ENCODE peak calls at places on chromosomes 16 and 17, in eight cellular contexts. D is SK-N-SH, W is PC-3, J is keratinocyte, Z is adipocyte, I is mammary epithelial cell, G is neural progenitor cell, A is GM23248. O is an unnamed sample.

GRCh38 chr16:84496991-84497390 is 7.5 kb downstream of the MEAK7 start:
- DNase-seq in J (no peak), I (no peak), A (no peak), G (no peak), D (no peak), W (no peak), Z (no peak), O (no peak)

GRCh38 chr16:27312580-27313421 is 973 bp upstream of the IL4R start:
- DNase-seq in I (no peak), G (no peak), D (no peak), Z (no peak), J (no peak), A (no peak), W (no peak), O (no peak)

GRCh38 chr17:50558955-50559614 is 1.4 kb upstream of the CACNA1G start:
- DNase-seq in G (peak; percentile 86), A (no peak), D (no peak), Z (no peak), W (no peak), I (no peak), J (no peak), O (no peak)

GRCh38 chr17:71516149-71516548 is 604.7 kb upstream of the SOX9 start:
- DNase-seq in Z (no peak), J (no peak), A (no peak), W (no peak), G (no peak), I (no peak), D (peak; percentile 17), O (no peak)

GRCh38 chr16:23836404-23837291 is 865 bp downstream of the PRKCB start:
- DNase-seq in W (no peak), G (peak; percentile 74), A (no peak), J (no peak), I (no peak), Z (no peak), D (peak; percentile 55), O (no peak)

GRCh38 chr16:86427327-86427935 is 82.9 kb upstream of the FOXF1 start:
- DNase-seq in W (no peak), I (no peak), A (no peak), D (no peak), G (no peak), Z (no peak), J (no peak), O (no peak)

GRCh38 chr17:71004413-71004812 is 835.1 kb downstream of the KCNJ2 start:
- DNase-seq in J (no peak), I (no peak), Z (no peak), G (no peak), W (no peak), A (no peak), D (no peak), O (no peak)

GRCh38 chr17:40886090-40886489 is 1.0 kb upstream of the KRT20 start:
- DNase-seq in D (no peak), G (no peak), I (no peak), J (no peak), A (peak; percentile 7), Z (no peak), W (peak; percentile 25), O (no peak)

GRCh38 chr16:9441021-9441420 is 349.6 kb downstream of the HAPSTR1 start:
- DNase-seq in J (no peak), A (no peak), Z (no peak), D (no peak), W (no peak), I (no peak), G (peak; percentile 20), O (no peak)

GRCh38 chr17:35224436-35224835 is 18.4 kb upstream of the SLFN5 start:
- DNase-seq in W (no peak), I (no peak), J (no peak), D (no peak), A (peak; percentile 16), G (no peak), Z (no peak), O (no peak)

GRCh38 chr16:65480276-65480675 is 358.4 kb upstream of the CDH11 start:
- DNase-seq in W (no peak), D (no peak), G (no peak), J (no peak), I (no peak), A (no peak), Z (no peak), O (no peak)

GRCh38 chr17:4043862-4044261 is 79.6 kb upstream of the ATP2A3 start:
- DNase-seq in J (no peak), Z (no peak), G (no peak), I (no peak), D (no peak), W (no peak), A (no peak), O (no peak)

GRCh38 chr17:80007009-80007752 is 28.5 kb downstream of the TBC1D16 start:
- DNase-seq in J (no peak), W (no peak), I (no peak), D (no peak), G (no peak), A (no peak), Z (no peak), O (no peak)

GRCh38 chr17:58420841-58421240 is 3.5 kb upstream of the RNF43 start:
- DNase-seq in W (no peak), G (no peak), A (no peak), I (no peak), J (no peak), D (no peak), Z (no peak), O (no peak)

GRCh38 chr17:28612936-28613872 is 781 bp downstream of the RSKR start:
- DNase-seq in D (peak; percentile 70), J (no peak), I (peak; percentile 2), A (peak; percentile 47), Z (peak; percentile 64), G (peak; percentile 74), W (peak; percentile 24), O (no peak)

GRCh38 chr17:50173335-50173941 is 7.6 kb downstream of the SGCA start:
- DNase-seq in G (peak; percentile 37), W (no peak), J (no peak), D (peak; percentile 72), I (peak; percentile 28), Z (peak; percentile 91), A (peak; percentile 96), O (no peak)

GRCh38 chr17:40290629-40291296 is 3.1 kb downstream of the CDC6 start:
- DNase-seq in Z (peak; percentile 97), J (peak; percentile 45), A (peak; percentile 96), G (peak; percentile 70), D (peak; percentile 45), W (peak; percentile 76), I (peak; percentile 88), O (no peak)

GRCh38 chr16:57392694-57393093 is 11.9 kb upstream of the CCL17 start:
- DNase-seq in Z (no peak), W (peak; percentile 26), I (no peak), A (no peak), D (no peak), J (no peak), G (no peak), O (no peak)

GRCh38 chr17:68455756-68456528 is 1.4 kb downstream of the WIPI1 start:
- DNase-seq in J (no peak), I (peak; percentile 92), D (peak; percentile 34), W (peak; percentile 88), Z (peak; percentile 94), G (no peak), A (peak; percentile 90), O (no peak)

GRCh38 chr17:42120161-42121065 is 754 bp downstream of the KAT2A start:
- DNase-seq in G (peak; percentile 79), Z (peak; percentile 22), W (no peak), D (peak; percentile 91), I (no peak), J (no peak), A (peak; percentile 28), O (no peak)

GRCh38 chr16:13634253-13634652 is 285.7 kb upstream of the ERCC4 start:
- DNase-seq in W (no peak), J (no peak), Z (no peak), A (no peak), D (no peak), I (no peak), G (no peak), O (no peak)

GRCh38 chr17:48024149-48025039 is 13.2 kb downstream of the COPZ2 start:
- DNase-seq in G (peak; percentile 77), A (peak; percentile 83), J (no peak), W (peak; percentile 94), Z (peak; percentile 81), D (no peak), I (peak; percentile 68), O (no peak)
- H3K9ac ChIP-seq in G (no peak overlapping the region), A (peak overlapping the region; percentile 85), J (peak overlapping the region; percentile 73), W (peak overlapping the region; percentile 84), Z (peak overlapping the region; percentile 80), D (peak overlapping the region; percentile 47), I (peak overlapping the region; percentile 81), O (no peak overlapping the region)

DNA sequence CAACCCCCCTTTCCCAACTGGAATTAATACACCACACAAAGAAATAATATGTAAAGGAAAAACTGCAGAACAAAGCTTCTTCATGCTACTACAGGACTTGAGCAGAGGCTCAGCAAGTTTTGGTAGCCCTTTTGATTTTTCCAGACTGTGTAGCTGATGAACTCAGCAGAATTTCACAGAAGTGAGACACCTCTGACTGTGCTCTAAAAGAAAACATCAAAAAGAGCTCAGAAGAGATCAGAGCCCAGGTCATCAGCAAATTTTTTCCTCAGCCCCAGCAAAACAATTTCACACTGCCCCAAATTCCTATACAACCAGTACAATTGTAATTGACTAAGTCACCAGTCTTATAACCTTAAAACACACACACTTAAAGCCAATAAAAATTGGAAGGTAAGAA is 38.0 kb downstream of the TTC19 start:
- DNase-seq in A (peak; percentile 57), W (no peak), I (no peak), J (no peak), G (no peak), Z (peak; percentile 13), D (no peak), O (no peak)
- H3K9ac ChIP-seq in A (peak overlapping the region; percentile 6), W (no peak overlapping the region), I (no peak overlapping the region), J (no peak overlapping the region), G (no peak overlapping the region), Z (no peak overlapping the region), D (peak overlapping the region; percentile 25), O (no peak overlapping the region)

GRCh38 chr16:10510279-10510678 is 70.1 kb downstream of the EMP2 start:
- DNase-seq in J (no peak), W (no peak), I (no peak), D (no peak), Z (no peak), G (no peak), A (no peak), O (no peak)
- H3K9ac ChIP-seq in J (no peak overlapping the region), W (no peak overlapping the region), I (no peak overlapping the region), D (no peak overlapping the region), Z (no peak overlapping the region), G (no peak overlapping the region), A (no peak overlapping the region), O (no peak overlapping the region)

DNA sequence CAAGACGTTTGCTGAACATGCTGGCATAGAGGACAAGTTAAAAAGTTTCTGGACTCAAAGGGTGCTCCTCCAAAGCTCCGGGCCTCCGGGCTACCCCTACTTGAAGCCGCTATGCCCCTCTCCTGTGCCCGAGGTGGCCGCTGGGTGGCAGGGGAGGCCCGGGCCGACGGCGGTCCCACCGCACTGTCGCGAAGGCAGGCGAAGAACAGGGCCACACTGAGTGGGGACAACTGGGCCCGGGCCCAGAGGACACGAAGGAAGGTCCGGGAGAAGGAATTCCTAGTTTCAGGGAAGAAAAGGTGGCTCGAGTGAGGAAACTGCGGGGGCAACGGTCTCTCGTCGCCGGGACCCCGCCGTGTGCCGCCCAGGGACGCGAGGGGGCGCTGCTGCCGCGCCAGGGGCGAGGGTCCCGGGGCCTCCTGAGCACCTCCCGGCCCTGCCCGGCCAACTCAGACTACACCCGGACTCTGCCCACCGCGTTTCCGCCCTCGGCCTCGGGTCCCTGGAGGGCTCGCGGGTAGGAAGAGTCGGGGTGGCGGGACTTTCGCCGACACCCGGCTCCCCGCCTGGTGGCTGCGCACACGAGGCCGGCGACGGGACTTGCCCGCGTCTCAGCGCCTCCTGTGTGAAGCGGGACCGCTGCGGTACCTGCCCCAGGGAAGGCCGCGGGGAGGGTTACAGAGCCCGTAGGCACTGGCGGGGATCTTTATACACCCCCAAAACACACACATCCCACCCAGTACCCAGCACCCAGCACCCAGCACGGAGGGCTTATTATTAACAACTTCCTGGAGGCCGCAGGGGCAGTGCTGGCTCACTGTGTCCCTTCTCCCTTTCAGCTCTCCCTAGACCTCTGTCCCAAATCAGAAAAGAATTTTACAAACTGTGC is 772 bp upstream of the CHCT1 start:
- DNase-seq in J (no peak), D (peak; percentile 97), G (peak; percentile 89), Z (peak; percentile 82), A (peak; percentile 76), W (no peak), I (peak; percentile 26), O (no peak)
- H3K9ac ChIP-seq in J (peak overlapping the region; percentile 61), D (peak overlapping the region; percentile 35), G (no peak overlapping the region), Z (peak overlapping the region; percentile 80), A (peak overlapping the region; percentile 62), W (no peak overlapping the region), I (no peak overlapping the region), O (no peak overlapping the region)